ENCODE peak calls at places on chromosome 3, in eight cellular contexts. C is HCT116, X is T-cell, K is T follicular helper cell, T is iPS DF 19.7, W is kidney epithelial cell, U is activated T-helper 1 cell treated with Interleukin-2 at 50 U/mL for 16 hours, G is osteocyte. H is an unnamed sample.

GRCh38 chr3:160758929-160759577 is 3.0 kb downstream of the PPM1L start:
- DNase-seq in K (no peak), T (no peak), C (no peak), X (no peak), G (no peak), W (no peak), U (no peak), H (no peak)

GRCh38 chr3:69086133-69086722 is 1.5 kb downstream of the ARL6IP5 start:
- DNase-seq in U (peak; percentile 57), T (no peak), C (peak; percentile 72), W (peak; percentile 74), K (peak; percentile 54), X (no peak), G (peak; percentile 91), H (peak; percentile 96)

GRCh38 chr3:16834753-16835152 is 50.0 kb upstream of the PLCL2 start:
- DNase-seq in U (no peak), T (no peak), G (no peak), K (no peak), X (no peak), W (no peak), C (no peak), H (no peak)

GRCh38 chr3:178223876-178224275 is 312.4 kb upstream of the KCNMB2 start:
- DNase-seq in G (no peak), X (no peak), W (no peak), U (no peak), C (no peak), T (no peak), K (no peak), H (peak; percentile 55)

GRCh38 chr3:186287723-186288122 is 74.3 kb downstream of the DGKG start:
- DNase-seq in W (no peak), T (no peak), C (no peak), G (no peak), U (no peak), X (no peak), K (no peak), H (peak; percentile 87)

GRCh38 chr3:62051506-62051905 is 321.8 kb downstream of the FEZF2 start:
- DNase-seq in K (no peak), T (no peak), G (no peak), U (no peak), X (no peak), C (peak; percentile 27), W (no peak), H (peak; percentile 40)

GRCh38 chr3:122008166-122008565 is 13.9 kb downstream of the ILDR1 start:
- DNase-seq in X (no peak), T (no peak), W (no peak), C (no peak), K (no peak), U (no peak), G (no peak), H (no peak)

GRCh38 chr3:187315872-187316271 is 24.3 kb upstream of the MASP1 start:
- DNase-seq in C (no peak), W (no peak), T (no peak), K (no peak), X (no peak), U (no peak), G (no peak), H (no peak)

GRCh38 chr3:188468672-188469071 is 314.7 kb downstream of the LPP start:
- DNase-seq in U (no peak), W (peak; percentile 19), K (no peak), X (no peak), C (no peak), G (no peak), T (no peak), H (peak; percentile 45)

GRCh38 chr3:50226888-50227389 is 9.1 kb upstream of the GNAI2 start:
- DNase-seq in T (no peak), G (no peak), C (peak; percentile 33), W (no peak), X (no peak), U (no peak), K (no peak), H (peak; percentile 42)

GRCh38 chr3:54628888-54629368 is 298.9 kb downstream of the LRTM1 start:
- DNase-seq in W (no peak), U (no peak), G (no peak), C (no peak), X (no peak), T (no peak), K (no peak), H (no peak)

GRCh38 chr3:148950806-148951205 is 40.5 kb upstream of the GYG1 start:
- DNase-seq in T (no peak), G (no peak), K (no peak), C (peak; percentile 15), W (no peak), X (no peak), U (no peak), H (peak; percentile 39)

GRCh38 chr3:158711886-158712285 is 20.4 kb downstream of the RARRES1 start:
- DNase-seq in C (no peak), G (no peak), K (no peak), X (no peak), T (no peak), U (no peak), W (no peak), H (peak; percentile 70)

GRCh38 chr3:195086341-195086740 is 184.6 kb downstream of the XXYLT1 start:
- DNase-seq in C (no peak), X (no peak), U (no peak), G (no peak), W (no peak), K (no peak), T (no peak), H (no peak)

GRCh38 chr3:108713801-108714200 is 43.4 kb downstream of the RETNLB start:
- DNase-seq in W (no peak), K (no peak), G (no peak), X (no peak), C (no peak), U (no peak), T (no peak), H (no peak)

GRCh38 chr3:55897573-55898224 is 410.6 kb upstream of the WNT5A start:
- DNase-seq in C (no peak), U (no peak), K (no peak), G (no peak), W (no peak), X (no peak), T (no peak), H (no peak)

GRCh38 chr3:11238057-11238456 is 34.1 kb upstream of the ATG7 start:
- DNase-seq in C (peak; percentile 13), U (no peak), K (no peak), W (peak; percentile 44), T (no peak), G (no peak), X (no peak), H (peak; percentile 96)

H was measured in iris pigment epithelial cell.